ENCODE peak calls at places on chromosomes 7 and 10, in four cellular contexts. One of them, this sample, is unnamed.

GRCh38 chr7:139960158-139960557 is 102.6 kb downstream of the PARP12 start:
- DNase-seq in foreskin fibroblast: peak; percentile 18
- DNase-seq in lower lobe of right lung: no peak
- DNase-seq in kidney: no peak
- DNase-seq in this sample: no peak

GRCh38 chr7:124702385-124702784 is 63.2 kb downstream of the GPR37 start:
- DNase-seq in foreskin fibroblast: peak; percentile 9
- DNase-seq in lower lobe of right lung: no peak
- DNase-seq in kidney: no peak
- DNase-seq in this sample: no peak

GRCh38 chr10:97792058-97792721 is 20.4 kb upstream of the SFRP5 start:
- DNase-seq in foreskin fibroblast: peak; percentile 78
- DNase-seq in lower lobe of right lung: peak; percentile 75
- DNase-seq in kidney: peak; percentile 84
- DNase-seq in this sample: no peak

GRCh38 chr10:77401681-77402080 is 235.9 kb downstream of the KCNMA1 start:
- DNase-seq in foreskin fibroblast: no peak
- DNase-seq in lower lobe of right lung: peak; percentile 70
- DNase-seq in kidney: no peak
- DNase-seq in this sample: no peak

GRCh38 chr10:100038561-100039071 is 28.9 kb upstream of the DNMBP start:
- DNase-seq in foreskin fibroblast: peak; percentile 17
- DNase-seq in lower lobe of right lung: no peak
- DNase-seq in kidney: no peak
- DNase-seq in this sample: no peak

GRCh38 chr10:112227331-112227961 is 43.9 kb upstream of the GPAM start:
- DNase-seq in foreskin fibroblast: peak; percentile 7
- DNase-seq in lower lobe of right lung: peak; percentile 54
- DNase-seq in kidney: no peak
- DNase-seq in this sample: peak; percentile 49

GRCh38 chr10:106504536-106504935 is 660.0 kb downstream of the SORCS1 start:
- DNase-seq in foreskin fibroblast: peak; percentile 62
- DNase-seq in lower lobe of right lung: no peak
- DNase-seq in kidney: no peak
- DNase-seq in this sample: no peak

GRCh38 chr10:51341216-51341615 is 266.9 kb downstream of the PRKG1 start:
- DNase-seq in foreskin fibroblast: no peak
- DNase-seq in lower lobe of right lung: no peak
- DNase-seq in kidney: no peak
- DNase-seq in this sample: no peak

GRCh38 chr10:71981024-71981867 is 17.1 kb downstream of the CHST3 start:
- DNase-seq in foreskin fibroblast: peak; percentile 71
- DNase-seq in lower lobe of right lung: no peak
- DNase-seq in kidney: no peak
- DNase-seq in this sample: no peak

GRCh38 chr10:3471927-3472704 is 299.5 kb upstream of the PITRM1 start:
- DNase-seq in foreskin fibroblast: peak; percentile 12
- DNase-seq in lower lobe of right lung: no peak
- DNase-seq in kidney: no peak
- DNase-seq in this sample: no peak

GRCh38 chr7:158987691-158988090 is 131.3 kb downstream of the DYNC2I1 start:
- DNase-seq in foreskin fibroblast: no peak
- DNase-seq in lower lobe of right lung: no peak
- DNase-seq in kidney: no peak
- DNase-seq in this sample: no peak

GRCh38 chr7:134865001-134865845 is 85.8 kb downstream of the CALD1 start:
- DNase-seq in foreskin fibroblast: peak; percentile 78
- DNase-seq in lower lobe of right lung: no peak
- DNase-seq in kidney: no peak
- DNase-seq in this sample: no peak

GRCh38 chr10:110993024-110993693 is 73.8 kb downstream of the SHOC2 start:
- DNase-seq in foreskin fibroblast: peak; percentile 80
- DNase-seq in lower lobe of right lung: no peak
- DNase-seq in kidney: no peak
- DNase-seq in this sample: peak; percentile 59

GRCh38 chr10:12097791-12098190 is 29.0 kb downstream of the DHTKD1 start:
- DNase-seq in foreskin fibroblast: peak; percentile 13
- DNase-seq in lower lobe of right lung: no peak
- DNase-seq in kidney: no peak
- DNase-seq in this sample: peak; percentile 3

GRCh38 chr7:133434246-133434865 is 181.5 kb downstream of the EXOC4 start:
- DNase-seq in foreskin fibroblast: peak; percentile 68
- DNase-seq in lower lobe of right lung: no peak
- DNase-seq in kidney: no peak
- DNase-seq in this sample: no peak

GRCh38 chr7:154744226-154744860 is 258.6 kb downstream of the PAXIP1 start:
- DNase-seq in foreskin fibroblast: no peak
- DNase-seq in lower lobe of right lung: no peak
- DNase-seq in kidney: no peak
- DNase-seq in this sample: no peak

GRCh38 chr7:81819861-81820260 is 50.0 kb upstream of the HGF start:
- DNase-seq in foreskin fibroblast: peak; percentile 64
- DNase-seq in lower lobe of right lung: no peak
- DNase-seq in kidney: no peak
- DNase-seq in this sample: no peak

GRCh38 chr7:919924-920341 is 34.5 kb downstream of the ADAP1 start:
- DNase-seq in foreskin fibroblast: no peak
- DNase-seq in lower lobe of right lung: peak; percentile 40
- DNase-seq in kidney: peak; percentile 65
- DNase-seq in this sample: no peak

GRCh38 chr7:132742152-132742551 is 165.9 kb upstream of the PLXNA4 start:
- DNase-seq in foreskin fibroblast: peak; percentile 97
- DNase-seq in lower lobe of right lung: peak; percentile 69
- DNase-seq in kidney: no peak
- DNase-seq in this sample: peak; percentile 55

GRCh38 chr10:74151879-74152722 is 1.1 kb downstream of the ADK start:
- DNase-seq in foreskin fibroblast: peak; percentile 33
- DNase-seq in lower lobe of right lung: no peak
- DNase-seq in kidney: no peak
- DNase-seq in this sample: no peak

GRCh38 chr7:15561840-15562239 is at the start of gene AGMO:
- DNase-seq in foreskin fibroblast: peak; percentile 82
- DNase-seq in lower lobe of right lung: no peak
- DNase-seq in kidney: peak; percentile 54
- DNase-seq in this sample: no peak

GRCh38 chr7:123553159-123553558 is 4.5 kb downstream of the NDUFA5 start:
- DNase-seq in foreskin fibroblast: no peak
- DNase-seq in lower lobe of right lung: no peak
- DNase-seq in kidney: no peak
- DNase-seq in this sample: no peak

GRCh38 chr10:26064106-26064505 is 130.1 kb downstream of the MYO3A start:
- DNase-seq in foreskin fibroblast: no peak
- DNase-seq in lower lobe of right lung: no peak
- DNase-seq in kidney: no peak
- DNase-seq in this sample: no peak

GRCh38 chr10:91479583-91479982 is 69.4 kb downstream of the HECTD2 start:
- DNase-seq in foreskin fibroblast: no peak
- DNase-seq in lower lobe of right lung: no peak
- DNase-seq in kidney: no peak
- DNase-seq in this sample: no peak

GRCh38 chr7:23617482-23617881 is 20.3 kb downstream of the CCDC126 start:
- DNase-seq in foreskin fibroblast: no peak
- DNase-seq in lower lobe of right lung: no peak
- DNase-seq in kidney: no peak
- DNase-seq in this sample: no peak

GRCh38 chr7:50262916-50263690 is 41.4 kb upstream of the IKZF1 start:
- DNase-seq in foreskin fibroblast: no peak
- DNase-seq in lower lobe of right lung: no peak
- DNase-seq in kidney: no peak
- DNase-seq in this sample: no peak

GRCh38 chr7:23247602-23248335 is 1.2 kb downstream of the GPNMB start:
- DNase-seq in foreskin fibroblast: peak; percentile 65
- DNase-seq in lower lobe of right lung: peak; percentile 74
- DNase-seq in kidney: peak; percentile 66
- DNase-seq in this sample: no peak

GRCh38 chr7:37205451-37205850 is 243.2 kb downstream of the ELMO1 start:
- DNase-seq in foreskin fibroblast: no peak
- DNase-seq in lower lobe of right lung: no peak
- DNase-seq in kidney: no peak
- DNase-seq in this sample: no peak

GRCh38 chr7:37212051-37212450 is 236.6 kb downstream of the ELMO1 start:
- DNase-seq in foreskin fibroblast: no peak
- DNase-seq in lower lobe of right lung: no peak
- DNase-seq in kidney: no peak
- DNase-seq in this sample: no peak

GRCh38 chr7:37206192-37206591 is 242.5 kb downstream of the ELMO1 start:
- DNase-seq in foreskin fibroblast: no peak
- DNase-seq in lower lobe of right lung: no peak
- DNase-seq in kidney: no peak
- DNase-seq in this sample: no peak

GRCh38 chr7:37211097-37211496 is 237.6 kb downstream of the ELMO1 start:
- DNase-seq in foreskin fibroblast: peak; percentile 71
- DNase-seq in lower lobe of right lung: no peak
- DNase-seq in kidney: no peak
- DNase-seq in this sample: peak; percentile 23

GRCh38 chr7:37208528-37208927 is 240.1 kb downstream of the ELMO1 start:
- DNase-seq in foreskin fibroblast: peak; percentile 76
- DNase-seq in lower lobe of right lung: no peak
- DNase-seq in kidney: no peak
- DNase-seq in this sample: peak; percentile 46
- TF ChIP-seq CTCF in foreskin fibroblast: peak; percentile 47
- TF ChIP-seq CTCF in lower lobe of right lung: peak; percentile 54
- TF ChIP-seq CTCF in kidney: peak; percentile 75
- TF ChIP-seq CTCF in this sample: peak; percentile 34

GRCh38 chr7:108662783-108663182 is 93.1 kb downstream of the DNAJB9 start:
- DNase-seq in foreskin fibroblast: no peak
- DNase-seq in lower lobe of right lung: no peak
- DNase-seq in kidney: no peak
- DNase-seq in this sample: no peak

GRCh38 chr7:108659867-108660266 is 90.2 kb downstream of the DNAJB9 start:
- DNase-seq in foreskin fibroblast: no peak
- DNase-seq in lower lobe of right lung: no peak
- DNase-seq in kidney: no peak
- DNase-seq in this sample: no peak

GRCh38 chr7:108660465-108660864 is 90.8 kb downstream of the DNAJB9 start:
- DNase-seq in foreskin fibroblast: peak; percentile 34
- DNase-seq in lower lobe of right lung: no peak
- DNase-seq in kidney: no peak
- DNase-seq in this sample: no peak
- TF ChIP-seq CTCF in foreskin fibroblast: peak; percentile 21
- TF ChIP-seq CTCF in lower lobe of right lung: peak; percentile 26
- TF ChIP-seq CTCF in kidney: no peak
- TF ChIP-seq CTCF in this sample: peak; percentile 9

GRCh38 chr10:84089162-84089561 is 50.1 kb upstream of the GHITM start:
- DNase-seq in foreskin fibroblast: no peak
- DNase-seq in lower lobe of right lung: no peak
- DNase-seq in kidney: no peak
- DNase-seq in this sample: no peak
- TF ChIP-seq CTCF in foreskin fibroblast: no peak
- TF ChIP-seq CTCF in lower lobe of right lung: no peak
- TF ChIP-seq CTCF in kidney: no peak
- TF ChIP-seq CTCF in this sample: no peak

GRCh38 chr10:69904533-69904932 is 102.8 kb downstream of the COL13A1 start:
- DNase-seq in foreskin fibroblast: no peak
- DNase-seq in lower lobe of right lung: no peak
- DNase-seq in kidney: no peak
- DNase-seq in this sample: no peak
- TF ChIP-seq CTCF in foreskin fibroblast: no peak
- TF ChIP-seq CTCF in lower lobe of right lung: no peak
- TF ChIP-seq CTCF in kidney: no peak
- TF ChIP-seq CTCF in this sample: no peak

This sample was measured in AG04449.